ENCODE peak calls at places on chromosomes 7 and 10, in six cellular contexts. N is amniotic epithelial cell; Q is activated T-helper 1 cell treated with anti-CD3 and anti-CD28 coated beads, Interleukin-2, amount 50 U/mL, for 16 hours; V is ACHN; R is heart left ventricle; B is H7. E is an unnamed sample.

GRCh38 chr10:126109893-126110292 is 213.5 kb downstream of the FANK1 start:
- DNase-seq in N (no peak), B (no peak), Q (no peak), V (no peak), R (no peak), E (no peak)

GRCh38 chr7:132140341-132140740 is 435.9 kb downstream of the PLXNA4 start:
- DNase-seq in N (no peak), R (no peak), B (no peak), V (no peak), Q (no peak), E (no peak)

GRCh38 chr7:64874562-64875250 is 28.4 kb upstream of the ZNF273 start:
- DNase-seq in V (no peak), Q (no peak), R (no peak), B (peak), N (no peak), E (no peak)

GRCh38 chr7:155644971-155645509 is 579 bp downstream of the RBM33 start:
- DNase-seq in V (peak), B (no peak), R (peak), N (no peak), Q (no peak), E (peak)

GRCh38 chr7:17152698-17153097 is 145.8 kb upstream of the AHR start:
- DNase-seq in R (no peak), N (peak), Q (no peak), B (no peak), V (no peak), E (no peak)

GRCh38 chr7:11185179-11185578 is 211.5 kb downstream of the PHF14 start:
- DNase-seq in B (peak), Q (no peak), R (no peak), N (peak), V (no peak), E (peak)

GRCh38 chr10:78277267-78277666 is 243.6 kb downstream of the RPS24 start:
- DNase-seq in Q (no peak), N (no peak), B (no peak), R (no peak), V (no peak), E (no peak)

GRCh38 chr10:44045020-44045419 is 339.9 kb downstream of the CXCL12 start:
- DNase-seq in R (peak), Q (no peak), V (no peak), B (no peak), N (no peak), E (no peak)

GRCh38 chr7:1854521-1855395 is 184.7 kb downstream of the ELFN1 start:
- DNase-seq in R (no peak), N (no peak), V (no peak), B (no peak), Q (no peak), E (no peak)

GRCh38 chr10:119270893-119271361 is 63.6 kb downstream of the GRK5 start:
- DNase-seq in N (peak), V (peak), B (no peak), R (peak), Q (peak), E (peak)

GRCh38 chr7:49324707-49325106 is 400.4 kb downstream of the CDC14C start:
- DNase-seq in B (no peak), V (peak), N (no peak), Q (no peak), R (no peak), E (peak)

GRCh38 chr7:27145167-27145883 is 1.8 kb upstream of the HOXA5 start:
- DNase-seq in V (no peak), Q (no peak), B (peak), R (no peak), N (no peak), E (no peak)

GRCh38 chr7:32501522-32501921 is 6.2 kb downstream of the AVL9 start:
- DNase-seq in Q (no peak), N (peak), R (no peak), B (no peak), V (peak), E (no peak)

GRCh38 chr7:19488056-19488455 is 220.8 kb downstream of the POLR1F start:
- DNase-seq in B (no peak), Q (no peak), V (no peak), N (no peak), R (no peak), E (no peak)

GRCh38 chr10:30784521-30784895 is 155.0 kb upstream of the LYZL2 start:
- DNase-seq in Q (no peak), B (no peak), V (no peak), R (no peak), N (peak), E (peak)

GRCh38 chr10:3749597-3750351 is 35.2 kb downstream of the KLF6 start:
- DNase-seq in V (no peak), Q (no peak), B (no peak), N (peak), R (peak), E (peak)

E was measured in cardiac muscle cell.